ENCODE peak calls at places on chromosomes 11 and 22, in eight cellular contexts. E is fibroblast of the aortic adventitia, F is neural progenitor cell, Q is psoas muscle, P is brain microvascular endothelial cell, C is fibroblast of lung, T is dorsolateral prefrontal cortex, X is IMR-90. A is an unnamed sample.

GRCh38 chr22:44461083-44461375 is 37.0 kb downstream of the RTL6 start:
- DNase-seq in E (no peak), F (no peak), Q (no peak), P (no peak), C (no peak), T (no peak), X (no peak), A (no peak)

GRCh38 chr11:35338928-35339327 is 80.4 kb downstream of the SLC1A2 start:
- DNase-seq in E (no peak), F (no peak), Q (no peak), P (no peak), C (no peak), T (no peak), X (peak; percentile 33), A (no peak)

GRCh38 chr22:48939441-48940265 is 888.0 kb downstream of the BRD1 start:
- DNase-seq in E (no peak), F (no peak), Q (no peak), P (no peak), C (no peak), T (no peak), X (no peak), A (no peak)

GRCh38 chr11:36385121-36385530 is 89.0 kb downstream of the PRR5L start:
- DNase-seq in E (peak; percentile 85), F (no peak), Q (no peak), P (no peak), C (peak; percentile 98), T (no peak), X (peak; percentile 92), A (peak; percentile 78)

GRCh38 chr22:33302549-33302948 is 244.4 kb upstream of the SYN3 start:
- DNase-seq in E (no peak), F (no peak), Q (no peak), P (no peak), C (no peak), T (no peak), X (no peak), A (no peak)

GRCh38 chr11:61020706-61021235 is 49.3 kb downstream of the CD6 start:
- DNase-seq in E (no peak), F (no peak), Q (no peak), P (no peak), C (no peak), T (no peak), X (no peak), A (no peak)

GRCh38 chr11:5803982-5804381 is 4.7 kb upstream of the OR52N2 start:
- DNase-seq in E (no peak), F (no peak), Q (no peak), P (no peak), C (no peak), T (no peak), X (no peak), A (no peak)

GRCh38 chr11:75242722-75243600 is 2.4 kb downstream of the TPBGL start:
- DNase-seq in E (no peak), F (no peak), Q (no peak), P (no peak), C (no peak), T (peak; percentile 1), X (no peak), A (no peak)

GRCh38 chr11:36367806-36368680 is 72.0 kb downstream of the PRR5L start:
- DNase-seq in E (no peak), F (no peak), Q (no peak), P (no peak), C (no peak), T (no peak), X (no peak), A (no peak)

GRCh38 chr11:75565916-75566762 is 4.1 kb downstream of the SERPINH1 start:
- DNase-seq in E (no peak), F (no peak), Q (no peak), P (no peak), C (no peak), T (no peak), X (no peak), A (no peak)

GRCh38 chr11:93329936-93330445 is 551 bp upstream of the DEUP1 start:
- DNase-seq in E (no peak), F (peak; percentile 43), Q (no peak), P (no peak), C (peak; percentile 3), T (no peak), X (no peak), A (no peak)

GRCh38 chr11:117654856-117655255 is 142.2 kb downstream of the DSCAML1 start:
- DNase-seq in E (no peak), F (no peak), Q (no peak), P (no peak), C (no peak), T (no peak), X (no peak), A (no peak)

GRCh38 chr11:58927393-58928081 is 11.8 kb upstream of the GLYATL1 start:
- DNase-seq in E (peak; percentile 61), F (peak; percentile 97), Q (no peak), P (no peak), C (peak; percentile 31), T (no peak), X (peak; percentile 29), A (no peak)

GRCh38 chr11:44766112-44766971 is 39.6 kb downstream of the TSPAN18 start:
- DNase-seq in E (peak; percentile 93), F (no peak), Q (peak; percentile 40), P (peak; percentile 95), C (peak; percentile 59), T (no peak), X (peak; percentile 93), A (no peak)

DNA sequence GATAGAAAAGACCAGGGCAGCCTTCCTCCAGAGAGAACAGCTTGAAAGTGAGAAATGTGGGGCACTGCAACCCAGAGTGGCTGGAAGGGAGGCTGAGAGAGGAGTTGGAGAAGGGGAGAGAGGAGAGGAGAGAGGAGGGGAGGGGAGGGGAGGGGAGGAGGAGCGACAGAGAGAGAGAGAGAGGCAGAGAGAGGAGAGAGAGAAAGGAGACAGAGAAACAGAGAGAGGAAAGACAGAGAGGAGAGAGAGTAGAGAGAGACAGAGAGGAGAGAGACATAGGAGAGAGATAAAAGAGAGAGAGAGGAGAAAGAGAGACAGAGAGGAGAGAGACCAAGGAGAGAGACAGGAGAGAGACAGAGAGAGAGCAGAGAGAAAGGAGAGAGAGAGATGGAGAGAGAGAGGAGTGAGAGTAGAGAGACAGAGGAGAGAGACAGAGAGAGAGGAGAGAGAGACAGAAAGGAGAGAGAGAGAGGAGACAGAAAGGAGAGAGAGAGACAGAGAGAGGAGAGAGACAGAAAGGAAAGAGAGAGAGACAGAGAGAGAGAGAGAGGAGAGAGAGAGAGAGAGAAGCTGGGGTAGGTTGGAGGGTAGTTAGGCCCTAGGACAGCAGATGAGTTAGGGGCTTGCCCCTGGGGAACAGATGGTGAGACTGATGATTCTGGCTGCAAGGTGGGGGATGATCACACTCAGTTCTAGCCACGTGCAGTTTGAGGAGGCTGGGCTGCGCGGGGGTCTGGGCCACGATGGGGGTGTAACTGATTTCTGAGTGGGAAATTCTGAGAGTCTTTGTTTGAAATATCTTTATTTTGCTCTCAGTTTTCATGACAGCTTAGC is 8.5 kb upstream of the SCYL1 start:
- DNase-seq in E (no peak), F (no peak), Q (no peak), P (no peak), C (no peak), T (no peak), X (no peak), A (no peak)
- TF ChIP-seq CTCF in E (no peak), F (no peak), Q (no peak), P (no peak), C (no peak), T (no peak), X (no peak), A (no peak)

GRCh38 chr22:25402160-25402500 is 162.3 kb upstream of the GRK3 start:
- DNase-seq in E (no peak), F (no peak), Q (no peak), P (no peak), C (no peak), T (no peak), X (no peak), A (no peak)
- H3K4me3 ChIP-seq in E (no peak overlapping the region), F (no peak overlapping the region), Q (no peak overlapping the region), P (no peak overlapping the region), C (no peak overlapping the region), T (no peak overlapping the region), X (no peak overlapping the region), A (peak overlapping the region; percentile 82)

GRCh38 chr22:35544810-35545209 is 4.2 kb downstream of the RASD2 start:
- DNase-seq in E (no peak), F (no peak), Q (no peak), P (no peak), C (no peak), T (no peak), X (no peak), A (no peak)

GRCh38 chr22:35546886-35547285 is 6.3 kb downstream of the RASD2 start:
- DNase-seq in E (no peak), F (no peak), Q (no peak), P (no peak), C (no peak), T (no peak), X (no peak), A (no peak)

GRCh38 chr22:35549338-35549737 is 8.7 kb downstream of the RASD2 start:
- DNase-seq in E (no peak), F (no peak), Q (peak; percentile 36), P (no peak), C (no peak), T (peak; percentile 61), X (no peak), A (no peak)

GRCh38 chr22:35548762-35549106 is 8.1 kb downstream of the RASD2 start:
- DNase-seq in E (no peak), F (peak; percentile 62), Q (no peak), P (no peak), C (no peak), T (no peak), X (no peak), A (no peak)

GRCh38 chr22:35547993-35548761 is 7.5 kb downstream of the RASD2 start:
- DNase-seq in E (no peak), F (peak; percentile 56), Q (no peak), P (no peak), C (no peak), T (no peak), X (no peak), A (no peak)
- TF ChIP-seq CTCF in E (peak; percentile 20), F (peak; percentile 43), Q (no peak), P (peak; percentile 57), C (peak; percentile 36), T (no peak), X (peak; percentile 17), A (no peak)

GRCh38 chr11:41309111-41309522 is 150.3 kb downstream of the LRRC4C start:
- DNase-seq in E (no peak), F (no peak), Q (no peak), P (no peak), C (no peak), T (no peak), X (no peak), A (no peak)
- H3K4me3 ChIP-seq in E (no peak overlapping the region), F (no peak overlapping the region), Q (no peak overlapping the region), P (no peak overlapping the region), C (no peak overlapping the region), T (no peak overlapping the region), X (no peak overlapping the region), A (no peak overlapping the region)